ENCODE peak calls at places on chromosomes 1 and 21, in seven cellular contexts. T, L, X, G, Q, W and J are unnamed samples.

GRCh38 chr1:154420172-154420571 is 15.0 kb downstream of the IL6R start:
- DNase-seq in W (no peak), Q (peak; percentile 83), T (no peak), G (no peak), X (peak; percentile 77), L (peak; percentile 91), J (peak; percentile 90)

GRCh38 chr1:44819257-44819593 is 10.9 kb downstream of the BTBD19 start:
- DNase-seq in W (no peak), X (no peak), G (no peak), Q (no peak), L (no peak), T (no peak), J (no peak)

GRCh38 chr21:15330872-15331271 is 266.1 kb upstream of the NRIP1 start:
- DNase-seq in T (no peak), L (no peak), G (no peak), W (no peak), X (no peak), Q (no peak), J (no peak)

GRCh38 chr1:50420689-50421365 is 2.4 kb downstream of the DMRTA2 start:
- DNase-seq in L (no peak), T (no peak), Q (no peak), X (peak; percentile 45), G (peak; percentile 48), W (no peak), J (no peak)

GRCh38 chr21:33403128-33403785 is at the start of gene IFNGR2:
- DNase-seq in X (peak; percentile 43), Q (peak; percentile 71), L (no peak), T (peak; percentile 68), G (peak; percentile 71), W (no peak), J (peak; percentile 58)

GRCh38 chr1:63775418-63776127 is 1.8 kb downstream of the ROR1 start:
- DNase-seq in T (peak; percentile 41), X (no peak), W (no peak), G (no peak), L (peak; percentile 17), Q (no peak), J (no peak)

GRCh38 chr21:43922949-43923348 is 57.9 kb downstream of the AGPAT3 start:
- DNase-seq in Q (peak; percentile 39), W (no peak), X (no peak), L (no peak), G (no peak), T (no peak), J (no peak)

GRCh38 chr1:74748962-74749361 is 16.0 kb downstream of the TYW3 start:
- DNase-seq in T (no peak), Q (no peak), W (no peak), G (no peak), X (no peak), L (no peak), J (no peak)

GRCh38 chr1:84907095-84907827 is 14.3 kb upstream of the LPAR3 start:
- DNase-seq in X (no peak), G (no peak), T (no peak), W (no peak), L (peak; percentile 71), Q (no peak), J (no peak)

GRCh38 chr1:84583648-84584047 is 9.4 kb upstream of the CTBS start:
- DNase-seq in Q (no peak), X (no peak), W (no peak), G (no peak), L (no peak), T (no peak), J (no peak)

GRCh38 chr1:94958081-94958480 is 31.2 kb upstream of the CNN3 start:
- DNase-seq in Q (no peak), T (no peak), L (no peak), W (no peak), G (no peak), X (no peak), J (no peak)

GRCh38 chr1:37410080-37410479 is 64.3 kb upstream of the ZC3H12A start:
- DNase-seq in X (no peak), L (no peak), W (no peak), T (no peak), G (no peak), Q (no peak), J (no peak)

GRCh38 chr21:19130379-19131028 is 726.9 kb upstream of the TMPRSS15 start:
- DNase-seq in G (no peak), L (no peak), W (no peak), Q (no peak), T (peak; percentile 0), X (no peak), J (no peak)

GRCh38 chr1:104706631-104707147 is 957.0 kb downstream of the AMY1C start:
- DNase-seq in Q (no peak), T (peak; percentile 16), L (no peak), W (no peak), G (no peak), X (peak; percentile 9), J (no peak)

GRCh38 chr1:234962340-234962989 is 166.2 kb downstream of the TOMM20 start:
- DNase-seq in Q (no peak), T (peak; percentile 73), G (no peak), X (no peak), W (no peak), L (peak; percentile 100), J (no peak)

GRCh38 chr1:18010945-18011344 is 96.7 kb upstream of the IGSF21 start:
- DNase-seq in X (no peak), G (peak; percentile 57), L (no peak), W (no peak), Q (no peak), T (no peak), J (no peak)

GRCh38 chr1:44808938-44809917 is 905 bp downstream of the BTBD19 start:
- DNase-seq in W (peak; percentile 75), L (peak; percentile 82), G (no peak), Q (peak; percentile 40), X (peak; percentile 98), T (peak; percentile 82), J (peak; percentile 84)

GRCh38 chr1:210754931-210755670 is 378.8 kb downstream of the KCNH1 start:
- DNase-seq in X (no peak), W (no peak), T (no peak), L (no peak), Q (no peak), G (peak; percentile 61), J (no peak)

GRCh38 chr1:240599830-240600229 is 12.1 kb downstream of the GREM2 start:
- DNase-seq in L (no peak), Q (no peak), W (no peak), T (no peak), X (no peak), G (no peak), J (no peak)

GRCh38 chr1:42313970-42314369 is 21.1 kb downstream of the FOXJ3 start:
- DNase-seq in Q (no peak), L (no peak), T (no peak), X (no peak), G (no peak), W (no peak), J (no peak)

GRCh38 chr1:119475866-119476439 is 31.1 kb upstream of the HSD3B1 start:
- DNase-seq in T (peak; percentile 48), W (no peak), G (peak; percentile 73), X (peak; percentile 24), Q (peak; percentile 84), L (peak; percentile 21), J (peak; percentile 43)

GRCh38 chr1:175906370-175906769 is 163.0 kb upstream of the TNR start:
- DNase-seq in T (no peak), W (no peak), G (no peak), L (no peak), X (no peak), Q (no peak), J (no peak)

GRCh38 chr1:87335175-87335992 is 6.7 kb downstream of the LMO4 start:
- DNase-seq in L (peak; percentile 35), T (peak; percentile 77), Q (peak; percentile 79), G (peak; percentile 81), W (peak; percentile 51), X (peak; percentile 57), J (peak; percentile 85)

GRCh38 chr21:32182449-32182848 is 96.4 kb downstream of the MIS18A start:
- DNase-seq in G (no peak), W (no peak), Q (no peak), X (no peak), T (no peak), L (no peak), J (no peak)

GRCh38 chr21:36730291-36731281 is 31.7 kb downstream of the SIM2 start:
- DNase-seq in T (no peak), G (no peak), W (no peak), Q (no peak), X (no peak), L (no peak), J (no peak)

DNA sequence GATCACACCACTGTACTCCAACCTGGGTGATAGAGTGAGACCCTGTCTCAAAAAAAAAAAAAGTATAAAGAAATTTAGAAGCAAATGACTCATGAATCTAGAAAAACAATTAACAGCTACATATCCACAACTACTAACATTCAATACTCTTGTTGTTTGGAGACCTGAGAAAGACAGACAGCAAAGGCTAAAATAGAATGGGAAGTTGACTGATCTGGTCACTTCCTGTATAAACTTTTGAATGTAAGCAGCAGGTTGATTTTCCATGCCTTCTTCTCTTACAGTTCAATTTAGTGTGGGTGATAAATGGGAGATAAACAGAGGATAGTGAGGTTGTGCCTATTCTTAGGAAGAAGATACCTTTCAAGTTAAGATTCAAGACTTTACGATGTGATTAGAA is 85.2 kb downstream of the TGFB2 start:
- DNase-seq in T (no peak), W (no peak), Q (no peak), L (no peak), X (no peak), G (no peak), J (no peak)
- H3K27ac ChIP-seq in T (no peak overlapping the region), W (no peak overlapping the region), Q (no peak overlapping the region), L (no peak overlapping the region), X (no peak overlapping the region), G (peak overlapping the region; percentile 52), J (no peak overlapping the region)

DNA sequence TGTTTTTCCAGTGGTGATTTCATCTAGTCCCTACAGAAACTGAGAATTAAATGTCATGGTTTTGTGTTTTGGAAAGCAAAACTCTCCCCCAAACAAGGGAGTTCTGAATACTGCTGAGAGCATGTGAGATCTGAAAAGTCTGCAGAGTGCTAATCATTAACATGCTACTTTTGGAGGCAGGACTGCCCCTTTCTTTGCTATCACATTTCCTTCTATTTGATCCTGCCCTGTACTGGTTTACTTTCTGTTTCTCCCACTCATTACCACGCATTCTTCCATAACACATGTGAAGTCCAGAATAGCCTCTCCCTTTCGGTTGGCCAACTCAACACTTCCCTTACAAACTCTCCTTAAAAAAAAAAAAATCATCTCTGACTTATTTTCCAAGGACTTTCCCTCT is 63.6 kb downstream of the GADD45A start:
- DNase-seq in W (no peak), Q (no peak), X (no peak), L (peak; percentile 84), T (no peak), G (peak; percentile 40), J (no peak)
- H3K4me1 ChIP-seq in W (no peaks in the 10 kb centered on the region), Q (peaks cover 28% of the 10 kb centered on the region), X (no peaks in the 10 kb centered on the region), L (peaks cover 23% of the 10 kb centered on the region), T (peaks cover 54% of the 10 kb centered on the region), G (peaks cover 66% of the 10 kb centered on the region), J (peaks cover 23% of the 10 kb centered on the region)

DNA sequence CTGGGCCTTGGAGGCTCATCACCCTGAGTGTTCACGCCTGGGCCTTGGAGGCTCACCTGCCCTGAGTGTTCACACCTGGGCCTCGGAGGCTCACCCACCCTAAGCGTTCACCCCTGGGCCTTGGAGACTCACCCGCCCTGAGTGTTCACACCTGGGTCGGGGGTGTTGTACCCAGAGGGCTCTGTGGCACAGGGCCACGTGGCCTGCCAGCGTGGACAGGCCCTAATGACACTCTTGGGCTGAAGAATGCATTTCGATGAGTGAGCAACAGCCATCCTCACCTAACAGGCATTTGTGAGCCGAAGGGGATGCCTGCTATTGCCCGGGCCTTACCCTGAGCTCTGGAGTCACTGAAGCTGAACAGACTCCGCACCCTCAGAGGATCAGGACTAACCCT is 17.5 kb downstream of the SLC19A1 start:
- DNase-seq in G (no peak), T (no peak), W (no peak), L (no peak), X (no peak), Q (peak; percentile 44), J (peak; percentile 22)
- H3K27ac ChIP-seq in G (peak overlapping the region; percentile 86), T (no peak overlapping the region), W (no peak overlapping the region), L (no peak overlapping the region), X (no peak overlapping the region), Q (no peak overlapping the region), J (no peak overlapping the region)

GRCh38 chr21:38470762-38471161 is 27.5 kb downstream of the ERG start:
- DNase-seq in X (no peak), W (no peak), T (no peak), L (no peak), Q (no peak), G (no peak), J (no peak)
- H3K4me1 ChIP-seq in X (no peaks in the 10 kb centered on the region), W (no peaks in the 10 kb centered on the region), T (no peaks in the 10 kb centered on the region), L (no peaks in the 10 kb centered on the region), Q (no peaks in the 10 kb centered on the region), G (peaks cover 2% of the 10 kb centered on the region), J (peaks cover 75% of the 10 kb centered on the region)